ENCODE peak calls at places on chromosomes 5 and 9, in eight cellular contexts. J is NCI-H526 treated with DMSO at 0.1 percent for 48 hours; F is ELR; W is renal cortical epithelial cell; I is CD8-positive, alpha-beta memory T cell; N is activated T-helper 1 cell treated with anti-CD3 and anti-CD28 coated beads, Interleukin-12 subunit alpha, Interleukin-12 subunit beta, Interleukin-2, Interleukin-4 antibody, amounts not matched to agents 30 ng/mL and 10 ng/mL and 1 ng/mL, durations not matched to agents 14 hours and 24 hours and 36 hours; C is HEK293T; B is SK-MEL-5. A is an unnamed sample.

GRCh38 chr5:83924891-83925290 is 204.2 kb upstream of the HAPLN1 start:
- DNase-seq in B (no peak), W (peak; percentile 3), C (no peak), N (no peak), J (no peak), I (no peak), F (peak; percentile 74), A (no peak)

GRCh38 chr9:121735065-121735791 is 83.8 kb downstream of the DAB2IP start:
- DNase-seq in B (peak; percentile 29), I (no peak), N (no peak), J (no peak), W (peak; percentile 56), C (peak; percentile 63), F (peak; percentile 72), A (no peak)

GRCh38 chr5:76710991-76711390 is 4.9 kb upstream of the F2R start:
- DNase-seq in J (no peak), I (no peak), C (no peak), F (peak; percentile 52), B (no peak), N (no peak), W (no peak), A (no peak)

GRCh38 chr5:66674802-66675201 is 78.6 kb downstream of the MAST4 start:
- DNase-seq in F (no peak), W (no peak), I (no peak), C (no peak), J (no peak), B (no peak), N (no peak), A (no peak)

GRCh38 chr5:64836190-64836750 is 67.5 kb downstream of the CWC27 start:
- DNase-seq in W (peak; percentile 38), J (no peak), N (no peak), B (no peak), I (no peak), C (no peak), F (no peak), A (no peak)

GRCh38 chr9:131398204-131398603 is 4.3 kb downstream of the PRRC2B start:
- DNase-seq in I (peak; percentile 81), B (no peak), W (no peak), J (no peak), C (peak; percentile 7), N (peak; percentile 59), F (no peak), A (peak; percentile 54)

GRCh38 chr5:32245742-32246141 is 67.0 kb downstream of the MTMR12 start:
- DNase-seq in W (no peak), N (no peak), B (no peak), I (no peak), F (no peak), J (no peak), C (no peak), A (no peak)

GRCh38 chr9:69809304-69809863 is 11.2 kb upstream of the CFAP95 start:
- DNase-seq in J (no peak), B (peak; percentile 51), C (peak; percentile 21), I (peak; percentile 22), F (peak; percentile 61), W (no peak), N (no peak), A (no peak)

GRCh38 chr9:89453452-89453851 is 44.5 kb downstream of the SEMA4D start:
- DNase-seq in I (no peak), W (no peak), F (no peak), J (no peak), C (no peak), B (no peak), N (no peak), A (no peak)

GRCh38 chr5:143078321-143078720 is 308.1 kb downstream of the ARHGAP26 start:
- DNase-seq in B (no peak), J (no peak), I (no peak), N (no peak), F (no peak), W (no peak), C (no peak), A (no peak)

GRCh38 chr5:172492991-172493390 is 38.7 kb upstream of the SH3PXD2B start:
- DNase-seq in N (no peak), I (no peak), J (no peak), F (no peak), W (no peak), B (no peak), C (no peak), A (no peak)

GRCh38 chr9:111527347-111527746 is 2.4 kb downstream of the ZNF483 start:
- DNase-seq in C (no peak), W (no peak), B (no peak), F (peak; percentile 26), N (peak; percentile 1), I (no peak), J (no peak), A (no peak)

GRCh38 chr5:120994112-120994511 is 530.0 kb downstream of the PRR16 start:
- DNase-seq in N (no peak), J (no peak), W (no peak), B (no peak), F (no peak), C (no peak), I (no peak), A (no peak)

A was measured in effector memory CD8-positive, alpha-beta T cell.